ENCODE peak calls at places on chromosomes 13 and 19, in seven cellular contexts. One of them, this sample, is unnamed.
A peak's percentile ranks its signal among the peaks of the same experiment; 100 is the strongest.

GRCh38 chr19:12774588-12775555 is at the start of gene HOOK2:
- DNase-seq in GM23338: peak; percentile 97
- DNase-seq in CD4-positive, CD25-positive, alpha-beta regulatory T cell: peak; percentile 49
- DNase-seq in psoas muscle: no peak
- DNase-seq in IMR-90: no peak
- DNase-seq in effector memory CD4-positive, alpha-beta T cell: peak; percentile 31
- DNase-seq in skeletal muscle cell: no peak
- DNase-seq in this sample: peak; percentile 96

GRCh38 chr13:94249512-94249911 is 230.0 kb downstream of the DCT start:
- DNase-seq in IMR-90: peak; percentile 88
- DNase-seq in effector memory CD4-positive, alpha-beta T cell: no peak
- DNase-seq in psoas muscle: no peak
- DNase-seq in CD4-positive, CD25-positive, alpha-beta regulatory T cell: no peak
- DNase-seq in skeletal muscle cell: peak; percentile 83
- DNase-seq in GM23338: peak; percentile 28
- DNase-seq in this sample: no peak

GRCh38 chr13:113837554-113838355 is 26.1 kb downstream of the GAS6 start:
- DNase-seq in IMR-90: peak; percentile 98
- DNase-seq in effector memory CD4-positive, alpha-beta T cell: no peak
- DNase-seq in psoas muscle: peak; percentile 96
- DNase-seq in GM23338: no peak
- DNase-seq in skeletal muscle cell: peak; percentile 97
- DNase-seq in CD4-positive, CD25-positive, alpha-beta regulatory T cell: no peak
- DNase-seq in this sample: peak; percentile 99

GRCh38 chr19:12047868-12048267 is 4.9 kb downstream of the ZNF878 start:
- DNase-seq in CD4-positive, CD25-positive, alpha-beta regulatory T cell: no peak
- DNase-seq in GM23338: no peak
- DNase-seq in effector memory CD4-positive, alpha-beta T cell: no peak
- DNase-seq in skeletal muscle cell: no peak
- DNase-seq in psoas muscle: no peak
- DNase-seq in IMR-90: peak; percentile 11
- DNase-seq in this sample: no peak

GRCh38 chr19:14004619-14005380 is 1.3 kb downstream of the RFX1 start:
- DNase-seq in GM23338: no peak
- DNase-seq in CD4-positive, CD25-positive, alpha-beta regulatory T cell: no peak
- DNase-seq in skeletal muscle cell: no peak
- DNase-seq in effector memory CD4-positive, alpha-beta T cell: no peak
- DNase-seq in IMR-90: no peak
- DNase-seq in psoas muscle: peak; percentile 58
- DNase-seq in this sample: no peak

GRCh38 chr19:34269968-34270621 is 15.7 kb downstream of the GARRE1 start:
- DNase-seq in psoas muscle: peak; percentile 27
- DNase-seq in CD4-positive, CD25-positive, alpha-beta regulatory T cell: peak; percentile 70
- DNase-seq in IMR-90: peak; percentile 66
- DNase-seq in effector memory CD4-positive, alpha-beta T cell: peak; percentile 80
- DNase-seq in skeletal muscle cell: peak; percentile 26
- DNase-seq in GM23338: peak; percentile 69
- DNase-seq in this sample: peak; percentile 68

GRCh38 chr19:36420961-36421748 is 2.7 kb upstream of the ZFP82 start:
- DNase-seq in skeletal muscle cell: no peak
- DNase-seq in psoas muscle: peak; percentile 18
- DNase-seq in GM23338: peak; percentile 76
- DNase-seq in CD4-positive, CD25-positive, alpha-beta regulatory T cell: no peak
- DNase-seq in IMR-90: peak; percentile 27
- DNase-seq in effector memory CD4-positive, alpha-beta T cell: no peak
- DNase-seq in this sample: peak; percentile 31

GRCh38 chr13:46526763-46527162 is 26.2 kb upstream of the LRCH1 start:
- DNase-seq in effector memory CD4-positive, alpha-beta T cell: no peak
- DNase-seq in psoas muscle: no peak
- DNase-seq in skeletal muscle cell: no peak
- DNase-seq in IMR-90: no peak
- DNase-seq in GM23338: no peak
- DNase-seq in CD4-positive, CD25-positive, alpha-beta regulatory T cell: no peak
- DNase-seq in this sample: no peak

GRCh38 chr13:27634791-27635190 is 13.1 kb downstream of the POLR1D start:
- DNase-seq in psoas muscle: no peak
- DNase-seq in GM23338: no peak
- DNase-seq in skeletal muscle cell: no peak
- DNase-seq in IMR-90: no peak
- DNase-seq in CD4-positive, CD25-positive, alpha-beta regulatory T cell: no peak
- DNase-seq in effector memory CD4-positive, alpha-beta T cell: no peak
- DNase-seq in this sample: peak; percentile 48

GRCh38 chr19:40245506-40246128 is 19.1 kb upstream of the CCNP start:
- DNase-seq in CD4-positive, CD25-positive, alpha-beta regulatory T cell: no peak
- DNase-seq in IMR-90: no peak
- DNase-seq in GM23338: no peak
- DNase-seq in psoas muscle: no peak
- DNase-seq in skeletal muscle cell: no peak
- DNase-seq in effector memory CD4-positive, alpha-beta T cell: no peak
- DNase-seq in this sample: no peak

GRCh38 chr13:23288995-23289394 is 108.2 kb downstream of the SGCG start:
- DNase-seq in IMR-90: no peak
- DNase-seq in GM23338: no peak
- DNase-seq in skeletal muscle cell: no peak
- DNase-seq in CD4-positive, CD25-positive, alpha-beta regulatory T cell: no peak
- DNase-seq in effector memory CD4-positive, alpha-beta T cell: no peak
- DNase-seq in psoas muscle: no peak
- DNase-seq in this sample: no peak

GRCh38 chr13:46783504-46783903 is 13.5 kb downstream of the ESD start:
- DNase-seq in IMR-90: no peak
- DNase-seq in GM23338: no peak
- DNase-seq in effector memory CD4-positive, alpha-beta T cell: no peak
- DNase-seq in psoas muscle: no peak
- DNase-seq in CD4-positive, CD25-positive, alpha-beta regulatory T cell: no peak
- DNase-seq in skeletal muscle cell: no peak
- DNase-seq in this sample: no peak

GRCh38 chr13:19862511-19863313 is 737 bp downstream of the ZMYM5 start:
- DNase-seq in psoas muscle: peak; percentile 34
- DNase-seq in effector memory CD4-positive, alpha-beta T cell: no peak
- DNase-seq in skeletal muscle cell: no peak
- DNase-seq in IMR-90: peak; percentile 7
- DNase-seq in GM23338: peak; percentile 53
- DNase-seq in CD4-positive, CD25-positive, alpha-beta regulatory T cell: peak; percentile 25
- DNase-seq in this sample: peak; percentile 40

GRCh38 chr13:33110713-33111413 is 94.6 kb downstream of the KL start:
- DNase-seq in GM23338: no peak
- DNase-seq in skeletal muscle cell: no peak
- DNase-seq in psoas muscle: peak; percentile 36
- DNase-seq in CD4-positive, CD25-positive, alpha-beta regulatory T cell: no peak
- DNase-seq in IMR-90: peak; percentile 56
- DNase-seq in effector memory CD4-positive, alpha-beta T cell: no peak
- DNase-seq in this sample: no peak

GRCh38 chr19:34364830-34365462 is at the start of gene GPI:
- DNase-seq in effector memory CD4-positive, alpha-beta T cell: peak; percentile 49
- DNase-seq in GM23338: peak; percentile 87
- DNase-seq in IMR-90: peak; percentile 24
- DNase-seq in psoas muscle: peak; percentile 67
- DNase-seq in skeletal muscle cell: no peak
- DNase-seq in CD4-positive, CD25-positive, alpha-beta regulatory T cell: peak; percentile 57
- DNase-seq in this sample: peak; percentile 64

GRCh38 chr13:56314755-56315154 is 826.0 kb upstream of the PRR20A start:
- DNase-seq in skeletal muscle cell: no peak
- DNase-seq in psoas muscle: no peak
- DNase-seq in CD4-positive, CD25-positive, alpha-beta regulatory T cell: no peak
- DNase-seq in effector memory CD4-positive, alpha-beta T cell: no peak
- DNase-seq in IMR-90: no peak
- DNase-seq in GM23338: peak; percentile 49
- DNase-seq in this sample: peak; percentile 1

GRCh38 chr19:4922530-4923378 is 13.5 kb downstream of the UHRF1 start:
- DNase-seq in CD4-positive, CD25-positive, alpha-beta regulatory T cell: no peak
- DNase-seq in IMR-90: no peak
- DNase-seq in psoas muscle: no peak
- DNase-seq in skeletal muscle cell: no peak
- DNase-seq in GM23338: no peak
- DNase-seq in effector memory CD4-positive, alpha-beta T cell: no peak
- DNase-seq in this sample: no peak

GRCh38 chr13:31945202-31945978 is 86.2 kb upstream of the FRY start:
- DNase-seq in IMR-90: peak; percentile 81
- DNase-seq in psoas muscle: peak; percentile 84
- DNase-seq in skeletal muscle cell: peak; percentile 85
- DNase-seq in CD4-positive, CD25-positive, alpha-beta regulatory T cell: no peak
- DNase-seq in effector memory CD4-positive, alpha-beta T cell: no peak
- DNase-seq in GM23338: peak; percentile 66
- DNase-seq in this sample: peak; percentile 85

GRCh38 chr13:21703846-21704245 is 33.0 kb downstream of the FGF9 start:
- DNase-seq in CD4-positive, CD25-positive, alpha-beta regulatory T cell: no peak
- DNase-seq in IMR-90: no peak
- DNase-seq in skeletal muscle cell: no peak
- DNase-seq in psoas muscle: no peak
- DNase-seq in GM23338: no peak
- DNase-seq in effector memory CD4-positive, alpha-beta T cell: no peak
- DNase-seq in this sample: peak; percentile 81

GRCh38 chr13:96898855-96899254 is 95.4 kb downstream of the OXGR1 start:
- DNase-seq in psoas muscle: no peak
- DNase-seq in skeletal muscle cell: no peak
- DNase-seq in GM23338: peak; percentile 64
- DNase-seq in CD4-positive, CD25-positive, alpha-beta regulatory T cell: no peak
- DNase-seq in IMR-90: no peak
- DNase-seq in effector memory CD4-positive, alpha-beta T cell: no peak
- DNase-seq in this sample: no peak

GRCh38 chr19:7509625-7510024 is 6.3 kb upstream of the ZNF358 start:
- DNase-seq in GM23338: peak; percentile 80
- DNase-seq in IMR-90: no peak
- DNase-seq in skeletal muscle cell: no peak
- DNase-seq in CD4-positive, CD25-positive, alpha-beta regulatory T cell: no peak
- DNase-seq in effector memory CD4-positive, alpha-beta T cell: no peak
- DNase-seq in psoas muscle: no peak
- DNase-seq in this sample: no peak

GRCh38 chr13:40272776-40273139 is 393.7 kb downstream of the FOXO1 start:
- DNase-seq in CD4-positive, CD25-positive, alpha-beta regulatory T cell: no peak
- DNase-seq in psoas muscle: no peak
- DNase-seq in skeletal muscle cell: no peak
- DNase-seq in effector memory CD4-positive, alpha-beta T cell: no peak
- DNase-seq in IMR-90: peak; percentile 8
- DNase-seq in GM23338: no peak
- DNase-seq in this sample: peak; percentile 69

DNA sequence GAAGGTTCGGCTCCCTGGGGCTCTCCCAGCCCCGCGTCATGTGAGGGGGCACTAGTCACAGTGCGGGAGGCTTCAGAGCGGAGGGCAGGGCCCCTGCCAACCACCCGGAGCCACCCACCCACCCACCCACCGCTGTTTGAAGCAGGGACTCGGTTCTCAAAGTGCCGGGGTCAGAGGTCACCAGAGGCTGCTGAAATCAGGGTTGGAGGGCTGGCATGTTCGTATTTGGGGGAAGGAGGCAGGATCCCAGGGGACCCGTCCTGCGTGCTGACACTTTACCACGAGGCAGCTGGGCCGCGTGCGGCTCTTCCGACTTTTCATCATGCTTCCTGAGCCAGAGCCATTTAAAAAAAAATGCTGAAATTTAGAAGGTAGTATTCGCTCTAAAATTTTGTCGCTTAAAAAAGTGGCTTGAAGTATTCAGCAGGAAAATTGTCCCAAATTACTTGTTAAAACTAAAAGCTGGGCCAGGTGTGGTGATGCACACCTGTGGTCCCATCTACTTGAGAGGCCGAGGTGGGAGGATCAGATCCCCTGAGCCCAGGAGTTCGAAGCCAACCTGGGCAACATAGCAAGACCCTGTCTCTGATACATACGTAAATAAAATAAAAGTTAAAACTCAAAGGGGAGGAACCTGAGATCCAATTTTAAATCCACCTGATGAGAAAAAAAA is 21.2 kb downstream of the ATP11A start:
- DNase-seq in GM23338: no peak
- DNase-seq in skeletal muscle cell: no peak
- DNase-seq in effector memory CD4-positive, alpha-beta T cell: no peak
- DNase-seq in psoas muscle: peak; percentile 42
- DNase-seq in IMR-90: no peak
- DNase-seq in CD4-positive, CD25-positive, alpha-beta regulatory T cell: no peak
- DNase-seq in this sample: no peak
- H3K4me3 ChIP-seq in GM23338: peak overlapping the region; percentile 29
- H3K4me3 ChIP-seq in skeletal muscle cell: peak overlapping the region; percentile 27
- H3K4me3 ChIP-seq in effector memory CD4-positive, alpha-beta T cell: no peak overlapping the region
- H3K4me3 ChIP-seq in psoas muscle: peak overlapping the region; percentile 48
- H3K4me3 ChIP-seq in IMR-90: no peak overlapping the region
- H3K4me3 ChIP-seq in CD4-positive, CD25-positive, alpha-beta regulatory T cell: no peak overlapping the region
- H3K4me3 ChIP-seq in this sample: no peak overlapping the region

DNA sequence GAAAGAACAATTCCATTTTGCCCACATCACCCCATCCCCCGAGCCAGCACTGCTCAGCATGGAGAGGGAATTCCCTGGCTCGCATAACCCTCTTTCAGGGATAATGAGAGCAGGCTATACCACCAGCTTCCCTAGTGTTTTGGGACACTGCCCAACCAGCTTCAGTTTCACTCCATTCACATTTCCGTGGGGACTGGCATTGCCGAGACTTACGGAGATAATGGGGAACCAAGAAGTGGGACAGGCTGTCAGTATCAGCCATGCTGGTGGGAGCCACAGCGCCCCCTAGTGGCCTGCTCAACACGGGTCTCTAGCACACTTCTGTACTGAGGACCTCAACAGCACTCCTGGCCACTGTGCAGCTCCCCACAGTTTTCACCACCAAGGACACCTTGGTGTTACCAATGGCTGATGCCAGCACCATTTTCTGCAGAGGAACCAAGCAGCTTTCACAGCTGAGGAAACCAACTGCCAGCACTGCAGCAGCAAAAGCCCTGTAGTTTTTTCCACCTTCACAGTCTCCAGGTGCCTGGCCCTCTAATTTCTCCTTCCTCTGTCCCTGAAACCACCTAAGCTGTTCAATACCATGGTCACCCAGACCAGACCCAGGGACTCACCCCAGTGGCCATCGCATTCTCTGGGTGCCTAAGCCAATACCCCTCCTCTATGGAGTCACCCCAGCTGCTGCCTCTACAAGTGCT is 23.7 kb downstream of the SLC6A16 start:
- DNase-seq in GM23338: peak; percentile 86
- DNase-seq in effector memory CD4-positive, alpha-beta T cell: peak; percentile 42
- DNase-seq in skeletal muscle cell: no peak
- DNase-seq in psoas muscle: peak; percentile 71
- DNase-seq in IMR-90: peak; percentile 43
- DNase-seq in CD4-positive, CD25-positive, alpha-beta regulatory T cell: peak; percentile 55
- DNase-seq in this sample: peak; percentile 78
- H3K4me3 ChIP-seq in GM23338: no peak overlapping the region
- H3K4me3 ChIP-seq in effector memory CD4-positive, alpha-beta T cell: no peak overlapping the region
- H3K4me3 ChIP-seq in skeletal muscle cell: peak overlapping the region; percentile 5
- H3K4me3 ChIP-seq in psoas muscle: no peak overlapping the region
- H3K4me3 ChIP-seq in IMR-90: peak overlapping the region; percentile 16
- H3K4me3 ChIP-seq in CD4-positive, CD25-positive, alpha-beta regulatory T cell: no peak overlapping the region
- H3K4me3 ChIP-seq in this sample: peak overlapping the region; percentile 4

GRCh38 chr13:111281751-111282311 is 38.6 kb upstream of the TEX29 start:
- DNase-seq in psoas muscle: no peak
- DNase-seq in GM23338: no peak
- DNase-seq in IMR-90: peak; percentile 85
- DNase-seq in effector memory CD4-positive, alpha-beta T cell: no peak
- DNase-seq in skeletal muscle cell: no peak
- DNase-seq in CD4-positive, CD25-positive, alpha-beta regulatory T cell: no peak
- DNase-seq in this sample: no peak
- H3K4me3 ChIP-seq in psoas muscle: no peak overlapping the region
- H3K4me3 ChIP-seq in GM23338: no peak overlapping the region
- H3K4me3 ChIP-seq in IMR-90: no peak overlapping the region
- H3K4me3 ChIP-seq in effector memory CD4-positive, alpha-beta T cell: no peak overlapping the region
- H3K4me3 ChIP-seq in skeletal muscle cell: no peak overlapping the region
- H3K4me3 ChIP-seq in CD4-positive, CD25-positive, alpha-beta regulatory T cell: no peak overlapping the region
- H3K4me3 ChIP-seq in this sample: no peak overlapping the region

DNA sequence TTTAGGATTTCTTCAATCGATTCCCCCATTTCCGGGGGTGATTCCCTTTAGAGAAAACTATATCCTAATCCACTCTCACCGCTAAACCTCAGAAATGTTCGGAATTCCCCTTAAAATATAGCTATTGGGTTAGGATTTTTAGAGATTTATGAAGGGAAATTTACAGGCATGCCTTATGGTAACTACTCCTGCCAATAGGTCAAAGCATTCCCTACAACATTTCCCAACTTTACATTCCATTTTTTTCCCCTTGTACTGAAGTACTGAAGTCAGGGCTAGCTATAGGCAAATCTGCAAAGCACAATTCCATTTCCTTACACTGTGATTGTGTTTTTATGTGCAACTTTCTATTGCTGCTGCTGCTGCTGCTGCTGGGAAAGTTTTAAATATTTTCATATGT is 2.1 kb downstream of the EDNRB start:
- DNase-seq in IMR-90: no peak
- DNase-seq in GM23338: no peak
- DNase-seq in skeletal muscle cell: no peak
- DNase-seq in effector memory CD4-positive, alpha-beta T cell: no peak
- DNase-seq in psoas muscle: no peak
- DNase-seq in CD4-positive, CD25-positive, alpha-beta regulatory T cell: no peak
- DNase-seq in this sample: no peak
- H3K4me3 ChIP-seq in IMR-90: peak overlapping the region; percentile 35
- H3K4me3 ChIP-seq in GM23338: peak overlapping the region; percentile 77
- H3K4me3 ChIP-seq in skeletal muscle cell: no peak overlapping the region
- H3K4me3 ChIP-seq in effector memory CD4-positive, alpha-beta T cell: no peak overlapping the region
- H3K4me3 ChIP-seq in psoas muscle: peak overlapping the region; percentile 69
- H3K4me3 ChIP-seq in CD4-positive, CD25-positive, alpha-beta regulatory T cell: no peak overlapping the region
- H3K4me3 ChIP-seq in this sample: no peak overlapping the region

This sample was measured in epithelial cell of esophagus.